ENCODE peak calls at places on chromosomes 5 and 9, in four cellular contexts. L is psoas muscle; B is T-cell; H is stimulated activated naive CD8-positive, alpha-beta T cell treated with anti-CD3 and anti-CD28 coated beads, Interleukin-15, amount 100 ng/mL, for 72 hours. W is an unnamed sample.

GRCh38 chr9:81497096-81497495 is 192.3 kb downstream of the TLE1 start:
- DNase-seq in L (no peak), B (no peak), H (no peak), W (no peak)

GRCh38 chr5:172347653-172348052 is 64.1 kb upstream of the UBTD2 start:
- DNase-seq in L (no peak), B (no peak), H (no peak), W (no peak)

GRCh38 chr5:150243590-150243989 is 46.0 kb downstream of the CAMK2A start:
- DNase-seq in L (no peak), B (no peak), H (no peak), W (no peak)

GRCh38 chr9:111356567-111357244 is 26.7 kb upstream of the OR2K2 start:
- DNase-seq in L (peak), B (no peak), H (no peak), W (no peak)

GRCh38 chr5:145324767-145325479 is 510.2 kb downstream of the PRELID2 start:
- DNase-seq in L (no peak), B (no peak), H (no peak), W (no peak)

GRCh38 chr5:19866088-19866446 is 121.9 kb downstream of the CDH18 start:
- DNase-seq in L (no peak), B (no peak), H (no peak), W (no peak)

GRCh38 chr9:2367970-2368369 is 253.6 kb upstream of the VLDLR start:
- DNase-seq in L (no peak), B (no peak), H (no peak), W (no peak)

GRCh38 chr5:165029471-165029870 is 1524.1 kb downstream of the MAT2B start:
- DNase-seq in L (no peak), B (no peak), H (no peak), W (no peak)

GRCh38 chr9:75891277-75892167 is 1.0 kb downstream of the PCSK5 start:
- DNase-seq in L (peak), B (peak), H (no peak), W (peak)

GRCh38 chr9:128727626-128728248 is 3.8 kb upstream of the ZDHHC12 start:
- DNase-seq in L (no peak), B (no peak), H (no peak), W (no peak)

GRCh38 chr9:36748322-36748899 is 175.7 kb downstream of the MELK start:
- DNase-seq in L (peak), B (no peak), H (no peak), W (no peak)

GRCh38 chr5:132079081-132079480 is 5.5 kb downstream of the CSF2 start:
- DNase-seq in L (no peak), B (no peak), H (no peak), W (no peak)

GRCh38 chr5:169873642-169874041 is 106.7 kb downstream of the INSYN2B start:
- DNase-seq in L (peak), B (no peak), H (no peak), W (no peak)

GRCh38 chr5:2751592-2752021 is at the start of gene IRX2:
- DNase-seq in L (peak), B (no peak), H (no peak), W (no peak)

GRCh38 chr5:54243483-54244080 is 66.8 kb downstream of the ARL15 start:
- DNase-seq in L (no peak), B (peak), H (peak), W (no peak)

GRCh38 chr5:73230264-73231244 is 57.6 kb downstream of the TMEM174 start:
- DNase-seq in L (no peak), B (no peak), H (no peak), W (no peak)

GRCh38 chr9:127444283-127444920 is 6.8 kb downstream of the RPL12 start:
- DNase-seq in L (no peak), B (no peak), H (no peak), W (no peak)

GRCh38 chr9:132914924-132915323 is 29.5 kb downstream of the TSC1 start:
- DNase-seq in L (no peak), B (no peak), H (no peak), W (no peak)

GRCh38 chr9:114446036-114446435 is 58.3 kb upstream of the AKNA start:
- DNase-seq in L (no peak), B (no peak), H (no peak), W (no peak)

GRCh38 chr5:115260248-115260647 is 2.4 kb downstream of the PGGT1B start:
- DNase-seq in L (no peak), B (no peak), H (no peak), W (no peak)

GRCh38 chr5:143641549-143641955 is 170.4 kb upstream of the HMHB1 start:
- DNase-seq in L (no peak), B (no peak), H (no peak), W (no peak)

GRCh38 chr5:178590141-178590923 is at the start of gene COL23A1:
- DNase-seq in L (peak), B (peak), H (peak), W (peak)

GRCh38 chr5:76050131-76050530 is 33.1 kb upstream of the SV2C start:
- DNase-seq in L (no peak), B (no peak), H (no peak), W (no peak)

GRCh38 chr5:663436-664342 is 29.5 kb downstream of the TPPP start:
- DNase-seq in L (no peak), B (no peak), H (no peak), W (no peak)

GRCh38 chr5:93791520-93791972 is 50.1 kb upstream of the POU5F2 start:
- DNase-seq in L (no peak), B (no peak), H (no peak), W (no peak)

GRCh38 chr5:62588668-62589067 is 10.0 kb downstream of the LRRC70 start:
- DNase-seq in L (no peak), B (no peak), H (no peak), W (no peak)

GRCh38 chr5:50967388-50968039 is 301.1 kb downstream of the PARP8 start:
- DNase-seq in L (no peak), B (no peak), H (no peak), W (no peak)